ENCODE peak calls at places on chromosomes 4 and X, in five cellular contexts. J is H9, L is left lung, Y is PC-9, Z is stomach. M is an unnamed sample.
A peak's percentile ranks its signal among the peaks of the same experiment; 100 is the strongest.

GRCh38 chr4:142144813-142145212 is 508.4 kb downstream of the IL15 start:
- DNase-seq in Z (no peak), J (no peak), L (no peak), Y (no peak), M (no peak)

GRCh38 chr4:172143605-172144314 is 330.6 kb downstream of the GALNTL6 start:
- DNase-seq in L (no peak), Y (no peak), Z (no peak), J (no peak), M (no peak)

GRCh38 chrX:100409316-100410082 is 574 bp downstream of the PCDH19 start:
- DNase-seq in L (no peak), Z (no peak), J (no peak), Y (no peak), M (no peak)

GRCh38 chr4:40149960-40150385 is 46.9 kb upstream of the RHOH start:
- DNase-seq in J (peak; percentile 61), Y (peak; percentile 61), Z (peak; percentile 76), L (no peak), M (peak; percentile 59)

GRCh38 chr4:129138762-129139496 is 43.0 kb downstream of the C4orf33 start:
- DNase-seq in Z (no peak), Y (peak; percentile 39), J (no peak), L (no peak), M (no peak)

GRCh38 chrX:136546369-136546768 is 14.4 kb downstream of the VGLL1 start:
- DNase-seq in Y (no peak), J (no peak), L (no peak), Z (no peak), M (no peak)

GRCh38 chrX:154370300-154370881 is 4.0 kb downstream of the FLNA start:
- DNase-seq in J (no peak), Z (no peak), L (no peak), Y (no peak), M (no peak)

GRCh38 chr4:185837415-185838103 is 25.6 kb upstream of the SORBS2 start:
- DNase-seq in L (no peak), J (no peak), Y (no peak), Z (no peak), M (no peak)

GRCh38 chr4:113444386-113444785 is 317.2 kb downstream of the CAMK2D start:
- DNase-seq in Y (no peak), L (no peak), J (no peak), Z (no peak), M (no peak)

DNA sequence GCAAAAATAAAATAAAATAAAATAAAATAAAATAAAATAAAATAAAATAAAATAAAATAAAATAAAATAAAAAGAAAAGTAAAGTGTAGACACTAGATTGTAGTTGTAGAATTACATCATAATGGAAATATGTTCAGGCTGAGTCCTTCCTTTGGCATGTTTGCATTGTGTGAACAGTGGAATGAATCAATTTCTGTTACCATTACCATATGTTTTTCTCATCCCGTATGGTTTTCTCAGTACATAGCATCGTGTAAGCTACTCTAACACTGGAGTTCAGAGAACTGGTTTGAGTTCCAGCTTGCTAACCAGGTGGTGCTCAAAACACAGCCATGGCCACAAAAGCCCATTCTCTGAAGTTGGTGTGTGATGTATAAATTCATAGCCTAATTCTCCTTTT is 45.9 kb downstream of the USP11 start:
- DNase-seq in L (no peak), J (no peak), Y (peak; percentile 35), Z (no peak), M (no peak)
- H3K27me3 ChIP-seq in L (peaks cover 3% of the 10 kb centered on the region), J (no peaks in the 10 kb centered on the region), Y (no peaks in the 10 kb centered on the region), Z (peaks cover 15% of the 10 kb centered on the region), M (no peaks in the 10 kb centered on the region)

DNA sequence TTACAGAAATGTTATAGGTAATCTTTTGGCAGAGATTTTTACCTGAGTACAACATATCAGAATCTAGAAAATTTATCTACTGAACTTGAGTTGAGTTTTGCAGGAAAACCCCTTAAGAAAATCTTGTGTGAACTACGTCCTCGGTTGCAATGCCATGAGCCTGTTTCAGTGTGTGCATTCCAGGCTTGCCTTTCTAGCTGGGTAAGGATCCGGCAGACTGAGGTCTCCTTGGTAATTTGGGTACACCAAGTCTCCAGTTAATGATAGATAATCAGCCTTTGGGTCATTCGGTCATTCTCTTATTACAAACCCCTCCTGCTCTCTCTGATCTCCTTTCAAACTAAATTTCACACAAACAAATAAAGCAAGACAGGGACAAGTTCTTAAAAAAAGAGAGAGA is 5.9 kb upstream of the HAND2 start:
- DNase-seq in Z (no peak), Y (no peak), L (no peak), J (no peak), M (no peak)
- H3K27me3 ChIP-seq in Z (peaks cover 89% of the 10 kb centered on the region), Y (no peaks in the 10 kb centered on the region), L (peaks cover 99% of the 10 kb centered on the region), J (peaks cover 92% of the 10 kb centered on the region), M (peaks cover 92% of the 10 kb centered on the region)

DNA sequence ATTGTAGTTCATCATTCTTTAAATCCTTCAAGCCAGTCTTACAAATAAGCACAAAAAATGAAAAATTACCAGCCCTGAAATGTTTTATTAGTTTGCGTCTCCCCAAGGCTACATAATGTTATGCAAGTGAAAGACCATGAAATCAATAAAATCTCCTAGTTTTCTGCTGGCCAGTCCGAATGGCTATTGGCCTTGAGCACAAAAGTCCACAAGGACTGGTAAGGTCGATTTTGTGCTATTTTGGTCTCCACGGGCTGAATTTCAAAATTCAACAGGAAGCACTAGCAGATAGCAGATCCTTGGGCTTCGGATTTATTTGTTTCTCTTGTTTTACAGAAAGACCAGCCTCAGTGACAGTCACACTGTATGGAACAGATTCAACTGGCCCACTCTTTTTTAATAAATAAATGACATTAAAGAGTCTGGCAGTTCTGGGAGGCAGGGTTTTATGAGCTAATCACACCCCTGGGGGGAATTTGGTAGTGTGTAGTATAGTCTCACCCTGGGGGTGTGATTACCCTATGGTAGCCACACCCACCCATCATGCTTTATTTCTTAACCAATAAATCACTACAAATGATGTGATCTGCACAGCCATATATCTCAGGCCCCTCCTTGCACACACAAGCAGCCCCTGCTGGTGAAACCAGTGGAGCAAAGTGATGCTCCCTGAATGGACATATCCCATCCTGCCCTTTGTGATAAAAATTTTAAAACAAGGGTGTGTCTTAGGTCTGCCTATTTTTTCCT is 51.1 kb upstream of the TMEM33 start:
- DNase-seq in J (no peak), Z (no peak), L (no peak), Y (no peak), M (no peak)
- H3K27me3 ChIP-seq in J (peaks cover 56% of the 10 kb centered on the region), Z (peaks cover 38% of the 10 kb centered on the region), L (peaks cover 42% of the 10 kb centered on the region), Y (peaks cover 8% of the 10 kb centered on the region), M (peaks cover 34% of the 10 kb centered on the region)

DNA sequence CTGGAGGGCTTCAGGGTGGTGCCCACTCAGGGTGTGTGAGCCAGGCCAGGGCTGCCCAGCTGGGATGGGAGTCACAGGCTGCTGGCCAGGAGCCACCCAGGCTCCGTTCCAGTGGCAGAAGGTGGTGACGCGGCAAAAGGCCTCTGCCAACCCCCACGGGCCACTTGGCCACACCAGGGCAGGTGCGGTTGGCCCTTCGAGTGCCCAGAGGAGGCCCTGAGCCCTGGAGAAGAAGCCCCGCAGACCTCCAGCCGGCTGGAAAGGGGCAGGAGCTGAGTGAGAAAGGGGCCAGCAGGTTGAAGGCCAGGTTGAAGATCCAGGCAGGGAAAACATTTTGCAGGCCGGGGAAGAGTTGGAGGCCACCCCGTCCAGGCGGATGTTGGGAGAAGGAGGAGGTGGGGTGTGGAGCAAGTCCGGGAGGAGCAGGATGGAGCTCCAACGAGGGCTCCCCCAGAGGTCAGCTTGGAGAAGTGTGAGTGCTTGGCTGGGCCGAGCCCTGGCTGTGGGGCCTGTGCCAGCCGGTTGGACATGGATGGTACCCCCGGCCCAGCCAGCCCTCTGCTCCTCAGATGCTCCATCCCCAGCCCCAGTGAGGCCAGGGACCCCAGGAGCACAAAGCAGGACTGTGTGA is 2.8 kb upstream of the CPLX1 start:
- DNase-seq in L (peak; percentile 27), Z (peak; percentile 57), Y (no peak), J (peak; percentile 60), M (no peak)
- H3K27me3 ChIP-seq in L (peaks cover 39% of the 10 kb centered on the region), Z (peaks cover 48% of the 10 kb centered on the region), Y (peaks cover 6% of the 10 kb centered on the region), J (peaks cover 22% of the 10 kb centered on the region), M (peaks cover 16% of the 10 kb centered on the region)

GRCh38 chrX:114582698-114583395 is 1.0 kb upstream of the HTR2C start:
- DNase-seq in Y (no peak), L (no peak), J (peak; percentile 75), Z (no peak), M (no peak)

GRCh38 chrX:114583646-114584433 is at the start of gene HTR2C:
- DNase-seq in L (no peak), J (peak; percentile 85), Y (no peak), Z (no peak), M (no peak)

GRCh38 chrX:114584434-114584943 is 603 bp downstream of the HTR2C start:
- DNase-seq in L (no peak), Y (no peak), J (peak; percentile 90), Z (no peak), M (no peak)

GRCh38 chrX:114582264-114582632 is 1.6 kb upstream of the HTR2C start:
- DNase-seq in L (no peak), Y (no peak), Z (no peak), J (no peak), M (no peak)

GRCh38 chrX:114584983-114585842 is 1.3 kb downstream of the HTR2C start:
- DNase-seq in Y (no peak), L (no peak), Z (no peak), J (peak; percentile 57), M (no peak)
- H3K27me3 ChIP-seq in Y (no peaks in the 10 kb centered on the region), L (peaks cover 83% of the 10 kb centered on the region), Z (peaks cover 55% of the 10 kb centered on the region), J (peaks cover 31% of the 10 kb centered on the region), M (peaks cover 91% of the 10 kb centered on the region)

GRCh38 chrX:12704706-12705105 is 86.5 kb upstream of the PRPS2 start:
- DNase-seq in J (no peak), L (no peak), Y (no peak), Z (no peak), M (no peak)

GRCh38 chrX:12701625-12702024 is 89.6 kb upstream of the PRPS2 start:
- DNase-seq in J (peak; percentile 53), Z (peak; percentile 71), Y (peak; percentile 49), L (peak; percentile 43), M (peak; percentile 55)

GRCh38 chrX:12700745-12701144 is 90.5 kb upstream of the PRPS2 start:
- DNase-seq in Y (no peak), Z (no peak), J (no peak), L (no peak), M (no peak)

GRCh38 chrX:12702509-12703091 is 88.6 kb upstream of the PRPS2 start:
- DNase-seq in Y (no peak), J (no peak), L (no peak), Z (no peak), M (no peak)
- H3K27me3 ChIP-seq in Y (no peaks in the 10 kb centered on the region), J (no peaks in the 10 kb centered on the region), L (peaks cover 6% of the 10 kb centered on the region), Z (no peaks in the 10 kb centered on the region), M (peaks cover 41% of the 10 kb centered on the region)

GRCh38 chrX:96481831-96482230 is 202.8 kb upstream of the DIAPH2 start:
- DNase-seq in Z (no peak), Y (no peak), L (no peak), J (no peak), M (no peak)
- H3K27me3 ChIP-seq in Z (no peaks in the 10 kb centered on the region), Y (no peaks in the 10 kb centered on the region), L (no peaks in the 10 kb centered on the region), J (no peaks in the 10 kb centered on the region), M (no peaks in the 10 kb centered on the region)

DNA sequence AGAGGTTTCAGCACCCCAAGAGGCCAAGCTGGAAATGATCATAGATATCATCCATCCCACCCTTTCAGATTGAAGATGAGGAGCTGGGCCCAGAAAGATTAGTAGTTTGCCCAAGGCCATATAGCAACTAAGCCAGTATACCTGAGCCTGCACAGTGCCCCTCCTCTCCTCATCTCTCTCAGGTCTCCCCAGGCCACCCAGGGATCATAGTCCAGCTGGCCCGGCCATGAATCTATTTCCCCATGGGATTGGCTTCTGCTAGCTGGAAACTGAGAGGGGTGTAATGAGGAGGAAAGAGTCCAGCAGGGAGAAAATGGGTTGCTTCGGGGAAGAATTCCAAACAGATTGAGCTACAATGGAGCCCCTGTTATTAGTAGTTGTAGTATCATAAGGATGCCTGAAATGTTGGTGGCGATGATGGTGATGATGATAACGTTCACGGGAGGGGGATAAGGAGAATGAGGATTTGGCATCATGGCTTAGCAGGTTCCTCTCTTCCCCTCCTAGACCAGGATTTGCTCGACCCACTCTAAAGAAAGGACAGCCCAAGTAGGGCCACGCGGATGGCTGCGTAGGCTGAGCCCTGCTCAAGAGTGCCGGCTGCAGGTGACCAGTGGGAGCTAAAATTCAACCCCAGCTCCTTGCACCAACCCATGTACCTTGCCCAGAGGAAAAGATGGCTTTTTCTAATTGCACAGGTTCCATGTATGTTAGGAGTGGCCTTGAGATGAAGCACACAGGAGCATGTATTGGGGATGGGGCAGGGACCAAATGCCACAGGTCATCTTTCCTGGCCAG is 117.8 kb upstream of the PJA1 start:
- DNase-seq in J (no peak), Y (no peak), Z (no peak), L (no peak), M (no peak)
- H3K27me3 ChIP-seq in J (peaks cover 24% of the 10 kb centered on the region), Y (no peaks in the 10 kb centered on the region), Z (peaks cover 23% of the 10 kb centered on the region), L (no peaks in the 10 kb centered on the region), M (no peaks in the 10 kb centered on the region)

M was measured in breast epithelium.